ENCODE peak calls at places on chromosome 12, in six cellular contexts. One of them, this sample, is unnamed.

GRCh38 chr12:131827961-131828534 is at the start of gene MMP17:
- DNase-seq in CD4-positive, alpha-beta T cell: no peak
- DNase-seq in GM12865: peak
- DNase-seq in RCC 7860: no peak
- DNase-seq in activated T-helper 1 cell treated with anti-CD3 and anti-CD28 coated beads, Interleukin-12 subunit alpha, Interleukin-12 subunit beta, Interleukin-2, Interleukin-4 antibody, amounts not matched to agents 30 ng/mL and 10 ng/mL and 1 ng/mL, durations not matched to agents 14 hours and 24 hours and 36 hours: peak
- DNase-seq in stimulated activated CD4-positive, alpha-beta T cell treated with anti-CD3 and anti-CD28 coated beads, Interleukin-2, amount 100 ng/mL, for 24 hours: peak
- DNase-seq in this sample: peak

GRCh38 chr12:27772328-27773049 is 7.5 kb upstream of the KLHL42 start:
- DNase-seq in CD4-positive, alpha-beta T cell: no peak
- DNase-seq in GM12865: no peak
- DNase-seq in RCC 7860: no peak
- DNase-seq in activated T-helper 1 cell treated with anti-CD3 and anti-CD28 coated beads, Interleukin-12 subunit alpha, Interleukin-12 subunit beta, Interleukin-2, Interleukin-4 antibody, amounts not matched to agents 30 ng/mL and 10 ng/mL and 1 ng/mL, durations not matched to agents 14 hours and 24 hours and 36 hours: no peak
- DNase-seq in stimulated activated CD4-positive, alpha-beta T cell treated with anti-CD3 and anti-CD28 coated beads, Interleukin-2, amount 100 ng/mL, for 24 hours: no peak
- DNase-seq in this sample: no peak

GRCh38 chr12:30420561-30420960 is 275.1 kb downstream of the IPO8 start:
- DNase-seq in CD4-positive, alpha-beta T cell: no peak
- DNase-seq in GM12865: no peak
- DNase-seq in RCC 7860: no peak
- DNase-seq in activated T-helper 1 cell treated with anti-CD3 and anti-CD28 coated beads, Interleukin-12 subunit alpha, Interleukin-12 subunit beta, Interleukin-2, Interleukin-4 antibody, amounts not matched to agents 30 ng/mL and 10 ng/mL and 1 ng/mL, durations not matched to agents 14 hours and 24 hours and 36 hours: no peak
- DNase-seq in stimulated activated CD4-positive, alpha-beta T cell treated with anti-CD3 and anti-CD28 coated beads, Interleukin-2, amount 100 ng/mL, for 24 hours: no peak
- DNase-seq in this sample: no peak

GRCh38 chr12:25745281-25745680 is 192.2 kb upstream of the LMNTD1 start:
- DNase-seq in CD4-positive, alpha-beta T cell: no peak
- DNase-seq in GM12865: no peak
- DNase-seq in RCC 7860: no peak
- DNase-seq in activated T-helper 1 cell treated with anti-CD3 and anti-CD28 coated beads, Interleukin-12 subunit alpha, Interleukin-12 subunit beta, Interleukin-2, Interleukin-4 antibody, amounts not matched to agents 30 ng/mL and 10 ng/mL and 1 ng/mL, durations not matched to agents 14 hours and 24 hours and 36 hours: no peak
- DNase-seq in stimulated activated CD4-positive, alpha-beta T cell treated with anti-CD3 and anti-CD28 coated beads, Interleukin-2, amount 100 ng/mL, for 24 hours: no peak
- DNase-seq in this sample: no peak

GRCh38 chr12:132477009-132477702 is 12.8 kb upstream of the FBRSL1 start:
- DNase-seq in CD4-positive, alpha-beta T cell: no peak
- DNase-seq in GM12865: peak
- DNase-seq in RCC 7860: no peak
- DNase-seq in activated T-helper 1 cell treated with anti-CD3 and anti-CD28 coated beads, Interleukin-12 subunit alpha, Interleukin-12 subunit beta, Interleukin-2, Interleukin-4 antibody, amounts not matched to agents 30 ng/mL and 10 ng/mL and 1 ng/mL, durations not matched to agents 14 hours and 24 hours and 36 hours: no peak
- DNase-seq in stimulated activated CD4-positive, alpha-beta T cell treated with anti-CD3 and anti-CD28 coated beads, Interleukin-2, amount 100 ng/mL, for 24 hours: no peak
- DNase-seq in this sample: no peak

GRCh38 chr12:71538807-71539206 is 99.2 kb downstream of the LGR5 start:
- DNase-seq in CD4-positive, alpha-beta T cell: no peak
- DNase-seq in GM12865: no peak
- DNase-seq in RCC 7860: no peak
- DNase-seq in activated T-helper 1 cell treated with anti-CD3 and anti-CD28 coated beads, Interleukin-12 subunit alpha, Interleukin-12 subunit beta, Interleukin-2, Interleukin-4 antibody, amounts not matched to agents 30 ng/mL and 10 ng/mL and 1 ng/mL, durations not matched to agents 14 hours and 24 hours and 36 hours: no peak
- DNase-seq in stimulated activated CD4-positive, alpha-beta T cell treated with anti-CD3 and anti-CD28 coated beads, Interleukin-2, amount 100 ng/mL, for 24 hours: no peak
- DNase-seq in this sample: no peak

GRCh38 chr12:96861656-96862055 is 45.4 kb upstream of the NEDD1 start:
- DNase-seq in CD4-positive, alpha-beta T cell: no peak
- DNase-seq in GM12865: no peak
- DNase-seq in RCC 7860: no peak
- DNase-seq in activated T-helper 1 cell treated with anti-CD3 and anti-CD28 coated beads, Interleukin-12 subunit alpha, Interleukin-12 subunit beta, Interleukin-2, Interleukin-4 antibody, amounts not matched to agents 30 ng/mL and 10 ng/mL and 1 ng/mL, durations not matched to agents 14 hours and 24 hours and 36 hours: no peak
- DNase-seq in stimulated activated CD4-positive, alpha-beta T cell treated with anti-CD3 and anti-CD28 coated beads, Interleukin-2, amount 100 ng/mL, for 24 hours: no peak
- DNase-seq in this sample: no peak

GRCh38 chr12:18472304-18472703 is 211.0 kb downstream of the PIK3C2G start:
- DNase-seq in CD4-positive, alpha-beta T cell: no peak
- DNase-seq in GM12865: no peak
- DNase-seq in RCC 7860: no peak
- DNase-seq in activated T-helper 1 cell treated with anti-CD3 and anti-CD28 coated beads, Interleukin-12 subunit alpha, Interleukin-12 subunit beta, Interleukin-2, Interleukin-4 antibody, amounts not matched to agents 30 ng/mL and 10 ng/mL and 1 ng/mL, durations not matched to agents 14 hours and 24 hours and 36 hours: no peak
- DNase-seq in stimulated activated CD4-positive, alpha-beta T cell treated with anti-CD3 and anti-CD28 coated beads, Interleukin-2, amount 100 ng/mL, for 24 hours: no peak
- DNase-seq in this sample: no peak

GRCh38 chr12:54612216-54612750 is 22.4 kb downstream of the LACRT start:
- DNase-seq in CD4-positive, alpha-beta T cell: no peak
- DNase-seq in GM12865: no peak
- DNase-seq in RCC 7860: no peak
- DNase-seq in activated T-helper 1 cell treated with anti-CD3 and anti-CD28 coated beads, Interleukin-12 subunit alpha, Interleukin-12 subunit beta, Interleukin-2, Interleukin-4 antibody, amounts not matched to agents 30 ng/mL and 10 ng/mL and 1 ng/mL, durations not matched to agents 14 hours and 24 hours and 36 hours: no peak
- DNase-seq in stimulated activated CD4-positive, alpha-beta T cell treated with anti-CD3 and anti-CD28 coated beads, Interleukin-2, amount 100 ng/mL, for 24 hours: no peak
- DNase-seq in this sample: no peak

GRCh38 chr12:124923906-124924734 is 9.7 kb upstream of the UBC start:
- DNase-seq in CD4-positive, alpha-beta T cell: no peak
- DNase-seq in GM12865: no peak
- DNase-seq in RCC 7860: peak
- DNase-seq in activated T-helper 1 cell treated with anti-CD3 and anti-CD28 coated beads, Interleukin-12 subunit alpha, Interleukin-12 subunit beta, Interleukin-2, Interleukin-4 antibody, amounts not matched to agents 30 ng/mL and 10 ng/mL and 1 ng/mL, durations not matched to agents 14 hours and 24 hours and 36 hours: no peak
- DNase-seq in stimulated activated CD4-positive, alpha-beta T cell treated with anti-CD3 and anti-CD28 coated beads, Interleukin-2, amount 100 ng/mL, for 24 hours: no peak
- DNase-seq in this sample: no peak

GRCh38 chr12:131368073-131369071 is 342.5 kb upstream of the SFSWAP start:
- DNase-seq in CD4-positive, alpha-beta T cell: no peak
- DNase-seq in GM12865: no peak
- DNase-seq in RCC 7860: no peak
- DNase-seq in activated T-helper 1 cell treated with anti-CD3 and anti-CD28 coated beads, Interleukin-12 subunit alpha, Interleukin-12 subunit beta, Interleukin-2, Interleukin-4 antibody, amounts not matched to agents 30 ng/mL and 10 ng/mL and 1 ng/mL, durations not matched to agents 14 hours and 24 hours and 36 hours: no peak
- DNase-seq in stimulated activated CD4-positive, alpha-beta T cell treated with anti-CD3 and anti-CD28 coated beads, Interleukin-2, amount 100 ng/mL, for 24 hours: no peak
- DNase-seq in this sample: no peak

GRCh38 chr12:45725631-45726593 is 3.6 kb upstream of the ARID2 start:
- DNase-seq in CD4-positive, alpha-beta T cell: peak
- DNase-seq in GM12865: peak
- DNase-seq in RCC 7860: peak
- DNase-seq in activated T-helper 1 cell treated with anti-CD3 and anti-CD28 coated beads, Interleukin-12 subunit alpha, Interleukin-12 subunit beta, Interleukin-2, Interleukin-4 antibody, amounts not matched to agents 30 ng/mL and 10 ng/mL and 1 ng/mL, durations not matched to agents 14 hours and 24 hours and 36 hours: peak
- DNase-seq in stimulated activated CD4-positive, alpha-beta T cell treated with anti-CD3 and anti-CD28 coated beads, Interleukin-2, amount 100 ng/mL, for 24 hours: no peak
- DNase-seq in this sample: peak

GRCh38 chr12:51307655-51308593 is 16.1 kb downstream of the BIN2 start:
- DNase-seq in CD4-positive, alpha-beta T cell: no peak
- DNase-seq in GM12865: no peak
- DNase-seq in RCC 7860: peak
- DNase-seq in activated T-helper 1 cell treated with anti-CD3 and anti-CD28 coated beads, Interleukin-12 subunit alpha, Interleukin-12 subunit beta, Interleukin-2, Interleukin-4 antibody, amounts not matched to agents 30 ng/mL and 10 ng/mL and 1 ng/mL, durations not matched to agents 14 hours and 24 hours and 36 hours: no peak
- DNase-seq in stimulated activated CD4-positive, alpha-beta T cell treated with anti-CD3 and anti-CD28 coated beads, Interleukin-2, amount 100 ng/mL, for 24 hours: no peak
- DNase-seq in this sample: no peak

GRCh38 chr12:109189291-109189690 is 72.9 kb downstream of the ACACB start:
- DNase-seq in CD4-positive, alpha-beta T cell: no peak
- DNase-seq in GM12865: no peak
- DNase-seq in RCC 7860: no peak
- DNase-seq in activated T-helper 1 cell treated with anti-CD3 and anti-CD28 coated beads, Interleukin-12 subunit alpha, Interleukin-12 subunit beta, Interleukin-2, Interleukin-4 antibody, amounts not matched to agents 30 ng/mL and 10 ng/mL and 1 ng/mL, durations not matched to agents 14 hours and 24 hours and 36 hours: no peak
- DNase-seq in stimulated activated CD4-positive, alpha-beta T cell treated with anti-CD3 and anti-CD28 coated beads, Interleukin-2, amount 100 ng/mL, for 24 hours: no peak
- DNase-seq in this sample: no peak

GRCh38 chr12:45623221-45623620 is 106.3 kb upstream of the ARID2 start:
- DNase-seq in CD4-positive, alpha-beta T cell: no peak
- DNase-seq in GM12865: no peak
- DNase-seq in RCC 7860: no peak
- DNase-seq in activated T-helper 1 cell treated with anti-CD3 and anti-CD28 coated beads, Interleukin-12 subunit alpha, Interleukin-12 subunit beta, Interleukin-2, Interleukin-4 antibody, amounts not matched to agents 30 ng/mL and 10 ng/mL and 1 ng/mL, durations not matched to agents 14 hours and 24 hours and 36 hours: no peak
- DNase-seq in stimulated activated CD4-positive, alpha-beta T cell treated with anti-CD3 and anti-CD28 coated beads, Interleukin-2, amount 100 ng/mL, for 24 hours: no peak
- DNase-seq in this sample: no peak

GRCh38 chr12:120093592-120094355 is 22.8 kb downstream of the RAB35 start:
- DNase-seq in CD4-positive, alpha-beta T cell: no peak
- DNase-seq in GM12865: no peak
- DNase-seq in RCC 7860: no peak
- DNase-seq in activated T-helper 1 cell treated with anti-CD3 and anti-CD28 coated beads, Interleukin-12 subunit alpha, Interleukin-12 subunit beta, Interleukin-2, Interleukin-4 antibody, amounts not matched to agents 30 ng/mL and 10 ng/mL and 1 ng/mL, durations not matched to agents 14 hours and 24 hours and 36 hours: no peak
- DNase-seq in stimulated activated CD4-positive, alpha-beta T cell treated with anti-CD3 and anti-CD28 coated beads, Interleukin-2, amount 100 ng/mL, for 24 hours: no peak
- DNase-seq in this sample: no peak

GRCh38 chr12:25115677-25116076 is 79.3 kb downstream of the DNAI7 start:
- DNase-seq in CD4-positive, alpha-beta T cell: no peak
- DNase-seq in GM12865: no peak
- DNase-seq in RCC 7860: no peak
- DNase-seq in activated T-helper 1 cell treated with anti-CD3 and anti-CD28 coated beads, Interleukin-12 subunit alpha, Interleukin-12 subunit beta, Interleukin-2, Interleukin-4 antibody, amounts not matched to agents 30 ng/mL and 10 ng/mL and 1 ng/mL, durations not matched to agents 14 hours and 24 hours and 36 hours: no peak
- DNase-seq in stimulated activated CD4-positive, alpha-beta T cell treated with anti-CD3 and anti-CD28 coated beads, Interleukin-2, amount 100 ng/mL, for 24 hours: no peak
- DNase-seq in this sample: no peak

GRCh38 chr12:14384783-14385638 is 19.5 kb downstream of the ATF7IP start:
- DNase-seq in CD4-positive, alpha-beta T cell: peak
- DNase-seq in GM12865: peak
- DNase-seq in RCC 7860: peak
- DNase-seq in activated T-helper 1 cell treated with anti-CD3 and anti-CD28 coated beads, Interleukin-12 subunit alpha, Interleukin-12 subunit beta, Interleukin-2, Interleukin-4 antibody, amounts not matched to agents 30 ng/mL and 10 ng/mL and 1 ng/mL, durations not matched to agents 14 hours and 24 hours and 36 hours: peak
- DNase-seq in stimulated activated CD4-positive, alpha-beta T cell treated with anti-CD3 and anti-CD28 coated beads, Interleukin-2, amount 100 ng/mL, for 24 hours: peak
- DNase-seq in this sample: peak

GRCh38 chr12:42421844-42422779 is 96.1 kb downstream of the PPHLN1 start:
- DNase-seq in CD4-positive, alpha-beta T cell: no peak
- DNase-seq in GM12865: peak
- DNase-seq in RCC 7860: no peak
- DNase-seq in activated T-helper 1 cell treated with anti-CD3 and anti-CD28 coated beads, Interleukin-12 subunit alpha, Interleukin-12 subunit beta, Interleukin-2, Interleukin-4 antibody, amounts not matched to agents 30 ng/mL and 10 ng/mL and 1 ng/mL, durations not matched to agents 14 hours and 24 hours and 36 hours: no peak
- DNase-seq in stimulated activated CD4-positive, alpha-beta T cell treated with anti-CD3 and anti-CD28 coated beads, Interleukin-2, amount 100 ng/mL, for 24 hours: no peak
- DNase-seq in this sample: peak

GRCh38 chr12:88946377-88946997 is 366.2 kb upstream of the KITLG start:
- DNase-seq in CD4-positive, alpha-beta T cell: no peak
- DNase-seq in GM12865: peak
- DNase-seq in RCC 7860: peak
- DNase-seq in activated T-helper 1 cell treated with anti-CD3 and anti-CD28 coated beads, Interleukin-12 subunit alpha, Interleukin-12 subunit beta, Interleukin-2, Interleukin-4 antibody, amounts not matched to agents 30 ng/mL and 10 ng/mL and 1 ng/mL, durations not matched to agents 14 hours and 24 hours and 36 hours: no peak
- DNase-seq in stimulated activated CD4-positive, alpha-beta T cell treated with anti-CD3 and anti-CD28 coated beads, Interleukin-2, amount 100 ng/mL, for 24 hours: no peak
- DNase-seq in this sample: no peak

GRCh38 chr12:64793610-64794009 is 30.8 kb upstream of the TBC1D30 start:
- DNase-seq in CD4-positive, alpha-beta T cell: no peak
- DNase-seq in GM12865: no peak
- DNase-seq in RCC 7860: no peak
- DNase-seq in activated T-helper 1 cell treated with anti-CD3 and anti-CD28 coated beads, Interleukin-12 subunit alpha, Interleukin-12 subunit beta, Interleukin-2, Interleukin-4 antibody, amounts not matched to agents 30 ng/mL and 10 ng/mL and 1 ng/mL, durations not matched to agents 14 hours and 24 hours and 36 hours: no peak
- DNase-seq in stimulated activated CD4-positive, alpha-beta T cell treated with anti-CD3 and anti-CD28 coated beads, Interleukin-2, amount 100 ng/mL, for 24 hours: no peak
- DNase-seq in this sample: no peak

GRCh38 chr12:24135158-24135850 is 185.8 kb upstream of the SOX5 start:
- DNase-seq in CD4-positive, alpha-beta T cell: no peak
- DNase-seq in GM12865: no peak
- DNase-seq in RCC 7860: no peak
- DNase-seq in activated T-helper 1 cell treated with anti-CD3 and anti-CD28 coated beads, Interleukin-12 subunit alpha, Interleukin-12 subunit beta, Interleukin-2, Interleukin-4 antibody, amounts not matched to agents 30 ng/mL and 10 ng/mL and 1 ng/mL, durations not matched to agents 14 hours and 24 hours and 36 hours: no peak
- DNase-seq in stimulated activated CD4-positive, alpha-beta T cell treated with anti-CD3 and anti-CD28 coated beads, Interleukin-2, amount 100 ng/mL, for 24 hours: no peak
- DNase-seq in this sample: no peak

GRCh38 chr12:121279507-121279915 is 17.0 kb downstream of the CAMKK2 start:
- DNase-seq in CD4-positive, alpha-beta T cell: no peak
- DNase-seq in GM12865: no peak
- DNase-seq in RCC 7860: no peak
- DNase-seq in activated T-helper 1 cell treated with anti-CD3 and anti-CD28 coated beads, Interleukin-12 subunit alpha, Interleukin-12 subunit beta, Interleukin-2, Interleukin-4 antibody, amounts not matched to agents 30 ng/mL and 10 ng/mL and 1 ng/mL, durations not matched to agents 14 hours and 24 hours and 36 hours: no peak
- DNase-seq in stimulated activated CD4-positive, alpha-beta T cell treated with anti-CD3 and anti-CD28 coated beads, Interleukin-2, amount 100 ng/mL, for 24 hours: no peak
- DNase-seq in this sample: no peak

GRCh38 chr12:76947270-76947669 is 68.5 kb upstream of the CSRP2 start:
- DNase-seq in CD4-positive, alpha-beta T cell: no peak
- DNase-seq in GM12865: no peak
- DNase-seq in RCC 7860: no peak
- DNase-seq in activated T-helper 1 cell treated with anti-CD3 and anti-CD28 coated beads, Interleukin-12 subunit alpha, Interleukin-12 subunit beta, Interleukin-2, Interleukin-4 antibody, amounts not matched to agents 30 ng/mL and 10 ng/mL and 1 ng/mL, durations not matched to agents 14 hours and 24 hours and 36 hours: no peak
- DNase-seq in stimulated activated CD4-positive, alpha-beta T cell treated with anti-CD3 and anti-CD28 coated beads, Interleukin-2, amount 100 ng/mL, for 24 hours: no peak
- DNase-seq in this sample: no peak

GRCh38 chr12:131912526-131913274 is 16.4 kb upstream of the PUS1 start:
- DNase-seq in CD4-positive, alpha-beta T cell: no peak
- DNase-seq in GM12865: no peak
- DNase-seq in RCC 7860: peak
- DNase-seq in activated T-helper 1 cell treated with anti-CD3 and anti-CD28 coated beads, Interleukin-12 subunit alpha, Interleukin-12 subunit beta, Interleukin-2, Interleukin-4 antibody, amounts not matched to agents 30 ng/mL and 10 ng/mL and 1 ng/mL, durations not matched to agents 14 hours and 24 hours and 36 hours: no peak
- DNase-seq in stimulated activated CD4-positive, alpha-beta T cell treated with anti-CD3 and anti-CD28 coated beads, Interleukin-2, amount 100 ng/mL, for 24 hours: no peak
- DNase-seq in this sample: no peak